ENCODE peak calls at places on chromosomes 7 and 10, in five cellular contexts. Q is body of pancreas, M is colonic mucosa, U is left ventricle myocardium inferior, B is heart right ventricle. R is an unnamed sample.
A peak's percentile ranks its signal among the peaks of the same experiment; 100 is the strongest.

GRCh38 chr10:89550509-89550908 is 15.1 kb upstream of the SLC16A12 start:
- DNase-seq in Q (peak; percentile 78), M (no peak), U (peak; percentile 49), B (peak; percentile 70), R (no peak)

GRCh38 chr10:83553366-83553765 is 585.9 kb upstream of the GHITM start:
- DNase-seq in Q (no peak), M (no peak), U (no peak), B (no peak), R (no peak)

GRCh38 chr10:116587878-116588590 is 2.7 kb upstream of the PNLIPRP1 start:
- DNase-seq in Q (no peak), M (no peak), U (no peak), B (no peak), R (no peak)

GRCh38 chr7:151686826-151687225 is 167.1 kb upstream of the RHEB start:
- DNase-seq in Q (no peak), M (no peak), U (no peak), B (no peak), R (no peak)

GRCh38 chr7:132840197-132840596 is 241.7 kb downstream of the CHCHD3 start:
- DNase-seq in Q (no peak), M (no peak), U (no peak), B (no peak), R (no peak)

GRCh38 chr7:143299840-143300239 is 11.7 kb downstream of the CASP2 start:
- DNase-seq in Q (peak; percentile 61), M (peak; percentile 58), U (no peak), B (no peak), R (no peak)

GRCh38 chr10:47031251-47031952 is 120.2 kb downstream of the PTPN20 start:
- DNase-seq in Q (no peak), M (no peak), U (no peak), B (no peak), R (peak; percentile 47)

GRCh38 chr10:21047511-21047910 is 150.4 kb upstream of the NEBL start:
- DNase-seq in Q (no peak), M (no peak), U (no peak), B (no peak), R (no peak)

GRCh38 chr10:21675157-21675796 is 141.2 kb downstream of the MLLT10 start:
- DNase-seq in Q (peak; percentile 32), M (peak; percentile 30), U (no peak), B (no peak), R (no peak)

GRCh38 chr7:32357535-32358277 is 132.5 kb downstream of the LSM5 start:
- DNase-seq in Q (no peak), M (no peak), U (no peak), B (no peak), R (no peak)

GRCh38 chr7:131300572-131301466 is 26.9 kb upstream of the MKLN1 start:
- DNase-seq in Q (no peak), M (no peak), U (no peak), B (peak; percentile 52), R (no peak)

GRCh38 chr10:4543943-4544540 is 282.0 kb upstream of the AKR1E2 start:
- DNase-seq in Q (no peak), M (no peak), U (no peak), B (no peak), R (no peak)

GRCh38 chr7:108257954-108258353 is 127.8 kb upstream of the LAMB4 start:
- DNase-seq in Q (peak; percentile 47), M (no peak), U (no peak), B (no peak), R (no peak)

GRCh38 chr10:122435212-122435827 is 19.1 kb upstream of the ARMS2 start:
- DNase-seq in Q (no peak), M (no peak), U (no peak), B (no peak), R (no peak)

GRCh38 chr10:10814103-10814502 is 203.6 kb upstream of the CELF2 start:
- DNase-seq in Q (no peak), M (no peak), U (no peak), B (no peak), R (no peak)

GRCh38 chr7:51141451-51141971 is 175.1 kb downstream of the COBL start:
- DNase-seq in Q (no peak), M (no peak), U (no peak), B (no peak), R (no peak)

GRCh38 chr10:78600740-78601139 is 468.0 kb upstream of the ZMIZ1 start:
- DNase-seq in Q (no peak), M (no peak), U (no peak), B (no peak), R (no peak)

GRCh38 chr7:155581954-155582353 is 35.6 kb upstream of the CNPY1 start:
- DNase-seq in Q (no peak), M (no peak), U (no peak), B (no peak), R (no peak)

GRCh38 chr10:79552143-79552542 is 8.1 kb downstream of the SFTPA2 start:
- DNase-seq in Q (no peak), M (no peak), U (no peak), B (peak; percentile 15), R (no peak)

GRCh38 chr7:150851497-150852370 is 583 bp upstream of the AOC1 start:
- DNase-seq in Q (no peak), M (no peak), U (no peak), B (no peak), R (no peak)

GRCh38 chr7:133095119-133095671 is 13.3 kb upstream of the CHCHD3 start:
- DNase-seq in Q (no peak), M (no peak), U (no peak), B (no peak), R (no peak)

GRCh38 chr7:14197280-14197679 is 207.8 kb upstream of the ETV1 start:
- DNase-seq in Q (peak; percentile 41), M (no peak), U (no peak), B (peak; percentile 63), R (no peak)

GRCh38 chr10:27297848-27298524 is 57.4 kb upstream of the ACBD5 start:
- DNase-seq in Q (no peak), M (no peak), U (no peak), B (no peak), R (no peak)

GRCh38 chr10:80260295-80261243 is 28.9 kb downstream of the MAT1A start:
- DNase-seq in Q (peak; percentile 48), M (peak; percentile 34), U (no peak), B (no peak), R (no peak)

GRCh38 chr10:32105782-32106382 is 49.7 kb upstream of the KIF5B start:
- DNase-seq in Q (no peak), M (peak; percentile 45), U (no peak), B (no peak), R (no peak)

GRCh38 chr7:17041324-17041723 is 159.5 kb upstream of the AGR3 start:
- DNase-seq in Q (no peak), M (no peak), U (no peak), B (peak; percentile 16), R (no peak)

GRCh38 chr10:89563861-89564478 is 28.6 kb upstream of the SLC16A12 start:
- DNase-seq in Q (no peak), M (peak; percentile 23), U (no peak), B (peak; percentile 17), R (no peak)

GRCh38 chr7:537911-538634 is 18.4 kb upstream of the PDGFA start:
- DNase-seq in Q (peak; percentile 88), M (peak; percentile 96), U (peak; percentile 56), B (peak; percentile 63), R (peak; percentile 63)

GRCh38 chr7:36726806-36727503 is 2.7 kb upstream of the AOAH start:
- DNase-seq in Q (no peak), M (no peak), U (no peak), B (no peak), R (no peak)

GRCh38 chr7:5574770-5575269 is 151.2 kb upstream of the TNRC18 start:
- DNase-seq in Q (no peak), M (no peak), U (no peak), B (peak; percentile 77), R (no peak)
- H3K4me3 ChIP-seq in Q (no peak overlapping the region), M (no peak overlapping the region), U (peak overlapping the region; percentile 50), B (peak overlapping the region; percentile 16), R (no peak overlapping the region)

DNA sequence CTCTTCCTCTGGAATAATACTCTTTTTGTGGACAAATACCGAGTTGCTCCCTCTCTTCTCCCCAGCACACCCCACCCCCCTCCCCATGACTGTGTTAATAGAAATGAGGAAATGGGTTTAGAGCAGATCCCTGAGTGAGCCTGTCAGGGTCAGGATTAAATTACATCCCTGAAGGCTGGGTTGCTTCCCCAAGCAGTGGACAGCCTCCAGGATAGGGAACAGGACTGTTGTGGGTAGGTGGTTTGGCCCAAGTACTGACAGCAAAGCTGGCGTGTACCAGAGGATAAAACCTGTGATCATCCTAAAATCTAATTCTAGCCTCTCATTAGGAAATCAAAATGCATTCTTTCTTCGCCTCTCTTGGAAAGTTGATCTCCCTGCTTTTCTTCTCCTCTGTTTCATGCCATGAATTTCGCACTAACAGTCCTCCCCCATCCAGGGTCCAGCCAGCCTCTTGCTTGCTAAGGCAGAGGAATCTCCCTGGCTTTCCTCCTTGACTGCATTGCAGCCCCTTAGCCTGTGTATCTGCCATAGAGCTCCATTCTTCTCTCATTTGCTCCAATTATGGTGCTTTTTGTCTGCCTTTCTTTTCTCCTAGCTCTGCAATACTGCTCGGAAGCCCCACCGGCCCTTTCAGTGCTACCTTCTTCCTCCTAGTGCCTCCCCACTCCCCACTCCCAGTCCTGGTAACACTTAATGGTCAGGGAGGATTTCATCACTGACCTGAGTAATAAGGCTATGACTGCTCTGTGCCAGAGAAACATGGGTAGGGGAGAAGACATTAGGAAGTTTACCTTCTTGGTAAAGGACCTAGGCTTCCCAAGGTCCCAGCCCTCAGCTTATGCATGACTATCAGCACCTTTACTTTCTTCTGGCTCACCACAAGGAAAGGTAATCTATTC is 8.4 kb downstream of the LRRC4 start:
- DNase-seq in Q (no peak), M (no peak), U (no peak), B (no peak), R (no peak)
- H3K4me1 ChIP-seq in Q (peaks cover 15% of the 10 kb centered on the region), M (no peaks in the 10 kb centered on the region), U (peaks cover 21% of the 10 kb centered on the region), B (peaks cover 10% of the 10 kb centered on the region), R (peaks cover 6% of the 10 kb centered on the region)

GRCh38 chr10:132064082-132064755 is 1.5 kb upstream of the JAKMIP3 start:
- DNase-seq in Q (no peak), M (no peak), U (no peak), B (no peak), R (no peak)

GRCh38 chr10:132066812-132067211 is 1.1 kb downstream of the JAKMIP3 start:
- DNase-seq in Q (no peak), M (no peak), U (no peak), B (no peak), R (no peak)

GRCh38 chr10:132064771-132065437 is 842 bp upstream of the JAKMIP3 start:
- DNase-seq in Q (no peak), M (no peak), U (no peak), B (no peak), R (no peak)

GRCh38 chr10:132065491-132066105 is at the start of gene JAKMIP3:
- DNase-seq in Q (peak; percentile 61), M (peak; percentile 23), U (no peak), B (peak; percentile 50), R (peak; percentile 65)

GRCh38 chr10:132066186-132066585 is 440 bp downstream of the JAKMIP3 start:
- DNase-seq in Q (no peak), M (no peak), U (no peak), B (no peak), R (no peak)
- H3K4me3 ChIP-seq in Q (peak overlapping the region; percentile 16), M (peak overlapping the region; percentile 24), U (peak overlapping the region; percentile 68), B (peak overlapping the region; percentile 48), R (peak overlapping the region; percentile 72)

DNA sequence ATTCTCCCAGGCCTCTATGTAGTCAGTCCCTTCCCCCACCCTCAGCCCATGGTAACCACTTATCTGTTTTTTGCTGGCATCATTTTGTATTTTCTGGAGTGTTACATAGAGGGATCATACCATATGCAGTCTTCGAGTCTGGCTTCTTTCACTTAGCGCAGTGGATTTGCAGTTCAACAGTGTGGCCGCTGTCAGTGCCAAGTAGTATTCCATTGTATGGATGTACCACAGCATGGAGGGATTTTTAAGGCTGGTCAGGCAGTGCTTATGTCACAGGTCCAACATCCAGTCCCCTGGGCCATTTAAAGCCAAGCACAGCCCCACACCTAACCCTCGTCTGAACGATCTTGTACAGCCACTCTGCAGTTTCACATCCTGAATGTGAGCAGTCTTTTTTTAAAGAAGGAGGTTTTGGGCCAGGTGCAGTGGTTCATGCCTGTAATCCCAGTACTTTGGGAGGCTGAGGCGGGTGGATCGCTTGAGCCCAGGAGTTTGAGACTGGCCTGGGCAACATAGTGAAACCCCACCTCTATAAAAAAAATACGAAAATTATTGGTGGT is 121.8 kb downstream of the CUX1 start:
- DNase-seq in Q (no peak), M (no peak), U (no peak), B (no peak), R (no peak)
- H3K4me1 ChIP-seq in Q (peaks cover 39% of the 10 kb centered on the region), M (peaks cover 18% of the 10 kb centered on the region), U (peaks cover 82% of the 10 kb centered on the region), B (peaks cover 65% of the 10 kb centered on the region), R (peaks cover 66% of the 10 kb centered on the region)